ENCODE peak calls at places on chromosomes 16 and 17, in four cellular contexts. B is HepG2, I is HCT116, D is K562. Z is an unnamed sample.

GRCh38 chr17:978110-979093 is 1.2 kb downstream of the NXN start:
- DNase-seq in B (no peak), I (no peak), D (no peak), Z (no peak)

GRCh38 chr17:82973456-82974135 is 105.8 kb upstream of the METRNL start:
- DNase-seq in B (no peak), I (no peak), D (no peak), Z (no peak)

GRCh38 chr16:8665529-8665928 is 8.9 kb upstream of the ABAT start:
- DNase-seq in B (no peak), D (no peak), I (no peak), Z (no peak)

GRCh38 chr16:68200120-68200783 is 35.7 kb downstream of the ESRP2 start:
- DNase-seq in I (no peak), D (no peak), B (no peak), Z (no peak)

GRCh38 chr16:73711441-73712080 is 585.1 kb upstream of the PSMD7 start:
- DNase-seq in D (no peak), I (no peak), B (no peak), Z (no peak)

GRCh38 chr16:82649766-82650165 is 23.0 kb downstream of the CDH13 start:
- DNase-seq in D (no peak), I (no peak), B (no peak), Z (no peak)

GRCh38 chr17:56756536-56756935 is 77.2 kb downstream of the C17orf67 start:
- DNase-seq in D (no peak), B (peak; percentile 24), I (no peak), Z (no peak)

GRCh38 chr17:265726-266125 is 84.3 kb upstream of the DOC2B start:
- DNase-seq in B (no peak), D (no peak), I (no peak), Z (no peak)

GRCh38 chr17:71632328-71632727 is 488.5 kb upstream of the SOX9 start:
- DNase-seq in D (no peak), B (no peak), I (peak; percentile 92), Z (no peak)

GRCh38 chr16:12016166-12016947 is 39.8 kb downstream of the SNX29 start:
- DNase-seq in B (no peak), D (no peak), I (no peak), Z (no peak)

GRCh38 chr16:31700530-31701388 is 172.8 kb upstream of the ZNF267 start:
- DNase-seq in B (peak; percentile 90), I (no peak), D (peak; percentile 93), Z (no peak)

GRCh38 chr17:51580869-51581268 is 320.5 kb downstream of the UTP18 start:
- DNase-seq in I (no peak), B (no peak), D (no peak), Z (no peak)

GRCh38 chr16:88306860-88307545 is 75.8 kb upstream of the ZNF469 start:
- DNase-seq in D (no peak), I (no peak), B (peak; percentile 37), Z (no peak)

GRCh38 chr16:31093132-31093703 is 1.4 kb downstream of the VKORC1 start:
- DNase-seq in D (peak; percentile 81), I (no peak), B (peak; percentile 74), Z (no peak)

GRCh38 chr17:285751-286422 is 66.7 kb downstream of the RPH3AL start:
- DNase-seq in D (no peak), I (no peak), B (no peak), Z (no peak)

GRCh38 chr16:56356276-56357241 is 68.8 kb downstream of the AMFR start:
- DNase-seq in D (peak; percentile 87), B (peak; percentile 84), I (peak; percentile 72), Z (peak; percentile 63)

GRCh38 chr17:39927928-39928867 is 666 bp downstream of the LRRC3C start:
- DNase-seq in B (peak; percentile 72), I (no peak), D (no peak), Z (no peak)

GRCh38 chr17:46813920-46814319 is 4.6 kb downstream of the WNT3 start:
- DNase-seq in B (no peak), D (no peak), I (no peak), Z (no peak)

GRCh38 chr16:85589688-85590505 is 23.2 kb upstream of the GSE1 start:
- DNase-seq in B (no peak), D (no peak), I (no peak), Z (no peak)

GRCh38 chr16:65122974-65123845 is 1.3 kb upstream of the CDH11 start:
- DNase-seq in D (no peak), I (no peak), B (no peak), Z (no peak)

GRCh38 chr17:82227629-82228277 is 1.1 kb upstream of the SLC16A3 start:
- DNase-seq in D (no peak), B (no peak), I (no peak), Z (no peak)

GRCh38 chr16:49779979-49780378 is 75.9 kb downstream of the ZNF423 start:
- DNase-seq in B (no peak), I (no peak), D (no peak), Z (no peak)

GRCh38 chr16:64627781-64628180 is 494.1 kb downstream of the CDH11 start:
- DNase-seq in D (no peak), I (no peak), B (no peak), Z (no peak)

GRCh38 chr16:1019934-1020305 is 38.4 kb downstream of the SOX8 start:
- DNase-seq in B (no peak), I (no peak), D (no peak), Z (no peak)

GRCh38 chr16:90041896-90042473 is 22.7 kb upstream of the DBNDD1 start:
- DNase-seq in D (no peak), I (no peak), B (no peak), Z (no peak)

GRCh38 chr17:82859431-82860403 is 19.9 kb upstream of the ZNF750 start:
- DNase-seq in D (peak; percentile 65), I (peak; percentile 91), B (peak; percentile 27), Z (no peak)

GRCh38 chr16:72061564-72061963 is 1.5 kb upstream of the HPR start:
- DNase-seq in D (no peak), I (no peak), B (no peak), Z (no peak)

GRCh38 chr16:69839240-69839688 is 77.1 kb downstream of the WWP2 start:
- DNase-seq in D (no peak), B (peak; percentile 79), I (no peak), Z (no peak)

GRCh38 chr17:68175416-68175815 is 72.4 kb upstream of the AMZ2 start:
- DNase-seq in I (no peak), D (no peak), B (no peak), Z (no peak)

GRCh38 chr17:37490638-37491614 is 1.2 kb downstream of the DUSP14 start:
- DNase-seq in D (peak; percentile 89), B (peak; percentile 64), I (peak; percentile 66), Z (no peak)

GRCh38 chr17:59508999-59509398 is 56.4 kb upstream of the DHX40 start:
- DNase-seq in B (no peak), I (no peak), D (no peak), Z (no peak)

GRCh38 chr17:17067277-17067676 is 25.0 kb downstream of the MPRIP start:
- DNase-seq in D (peak; percentile 17), I (no peak), B (no peak), Z (no peak)
- TF ChIP-seq TCF7L2 in D (no peak), I (no peak), B (no peak), Z (no peak)

GRCh38 chr16:47446431-47446830 is 14.4 kb downstream of the ITFG1 start:
- DNase-seq in I (no peak), D (no peak), B (no peak), Z (no peak)
- TF ChIP-seq CTCF in I (no peak), D (no peak), B (no peak), Z (no peak)

GRCh38 chr16:2517954-2518605 is 2.1 kb upstream of the AMDHD2 start:
- DNase-seq in D (no peak), I (no peak), B (no peak), Z (no peak)
- H3K4me1 ChIP-seq in D (peaks cover 79% of the 10 kb centered on the region), I (peaks cover 22% of the 10 kb centered on the region), B (peaks cover 72% of the 10 kb centered on the region), Z (peaks cover 45% of the 10 kb centered on the region)

GRCh38 chr17:48517478-48517877 is 13.3 kb downstream of the HOXB1 start:
- DNase-seq in D (no peak), B (no peak), I (no peak), Z (no peak)
- TF ChIP-seq TCF7L2 in D (no peak), B (no peak), I (no peak), Z (no peak)

GRCh38 chr17:80894726-80895125 is 96.9 kb upstream of the CHMP6 start:
- DNase-seq in I (no peak), B (no peak), D (no peak), Z (no peak)

GRCh38 chr17:80892900-80893603 is 98.6 kb upstream of the CHMP6 start:
- DNase-seq in I (peak; percentile 53), B (no peak), D (no peak), Z (no peak)

GRCh38 chr17:80895366-80895765 is 96.3 kb upstream of the CHMP6 start:
- DNase-seq in B (no peak), I (no peak), D (no peak), Z (no peak)

GRCh38 chr17:80893604-80894438 is 97.8 kb upstream of the CHMP6 start:
- DNase-seq in D (no peak), I (no peak), B (no peak), Z (no peak)

GRCh38 chr17:80894439-80894721 is 97.3 kb upstream of the CHMP6 start:
- DNase-seq in B (no peak), D (no peak), I (no peak), Z (no peak)
- TF ChIP-seq CTCF in B (no peak), D (no peak), I (peak; percentile 44), Z (no peak)

GRCh38 chr17:76026714-76027158 is 370 bp downstream of the EVPL start:
- DNase-seq in I (no peak), B (no peak), D (no peak), Z (no peak)

GRCh38 chr17:76024353-76024752 is 2.8 kb downstream of the EVPL start:
- DNase-seq in B (no peak), D (no peak), I (no peak), Z (no peak)

GRCh38 chr17:76023900-76024237 is 3.2 kb downstream of the EVPL start:
- DNase-seq in I (no peak), B (no peak), D (no peak), Z (no peak)

GRCh38 chr17:76027159-76027839 is at the start of gene EVPL:
- DNase-seq in D (no peak), B (peak; percentile 79), I (peak; percentile 85), Z (no peak)

GRCh38 chr17:76025294-76025693 is 1.8 kb downstream of the EVPL start:
- DNase-seq in D (no peak), B (no peak), I (no peak), Z (no peak)
- H3K4me1 ChIP-seq in D (peaks cover 54% of the 10 kb centered on the region), B (peaks cover 48% of the 10 kb centered on the region), I (peaks cover 33% of the 10 kb centered on the region), Z (peaks cover 27% of the 10 kb centered on the region)

GRCh38 chr17:43834106-43834505 is 1.2 kb upstream of the MPP3 start:
- DNase-seq in D (peak; percentile 13), I (no peak), B (no peak), Z (no peak)
- TF ChIP-seq TCF7L2 in D (no peak), I (no peak), B (no peak), Z (no peak)

Z was measured in Panc1.